ENCODE peak calls at places on chromosomes 16 and 17, in four cellular contexts. V is Karpas-422; W is CD4-positive, CD25-positive, alpha-beta regulatory T cell; C is tibial nerve. F is an unnamed sample.

GRCh38 chr17:14780116-14780515 is 479.2 kb downstream of the HS3ST3B1 start:
- DNase-seq in V (no peak), W (no peak), C (no peak), F (no peak)

GRCh38 chr16:526181-527014 is 1.1 kb upstream of the CAPN15 start:
- DNase-seq in V (peak), W (no peak), C (no peak), F (no peak)

GRCh38 chr16:86046901-86047300 is 147.9 kb downstream of the IRF8 start:
- DNase-seq in V (no peak), W (no peak), C (no peak), F (peak)

GRCh38 chr17:3433741-3434140 is at the start of gene OR1E2:
- DNase-seq in V (no peak), W (no peak), C (no peak), F (no peak)

GRCh38 chr17:41415833-41416335 is 8.5 kb downstream of the KRT37 start:
- DNase-seq in V (no peak), W (no peak), C (no peak), F (no peak)

GRCh38 chr17:18158022-18158600 is 25.5 kb upstream of the ALKBH5 start:
- DNase-seq in V (peak), W (peak), C (peak), F (peak)

GRCh38 chr17:78780852-78781338 is 1.2 kb downstream of the CYTH1 start:
- DNase-seq in V (peak), W (peak), C (no peak), F (no peak)

GRCh38 chr17:46121165-46121764 is 72.0 kb downstream of the KANSL1 start:
- DNase-seq in V (peak), W (no peak), C (no peak), F (no peak)

GRCh38 chr16:72427786-72428480 is 256.0 kb upstream of the PMFBP1 start:
- DNase-seq in V (no peak), W (no peak), C (no peak), F (no peak)

GRCh38 chr17:82330322-82331239 is 3.0 kb downstream of the SECTM1 start:
- DNase-seq in V (peak), W (no peak), C (no peak), F (no peak)

GRCh38 chr17:21524211-21524591 is 148.0 kb downstream of the KCNJ12 start:
- DNase-seq in V (no peak), W (no peak), C (no peak), F (no peak)

GRCh38 chr16:30901201-30902069 is 5.0 kb downstream of the CTF1 start:
- DNase-seq in V (no peak), W (peak), C (no peak), F (no peak)

GRCh38 chr16:67949645-67950044 is 5.7 kb upstream of the LCAT start:
- DNase-seq in V (no peak), W (no peak), C (no peak), F (no peak)

GRCh38 chr17:72952220-72952619 is 140.3 kb downstream of the SLC39A11 start:
- DNase-seq in V (no peak), W (no peak), C (no peak), F (no peak)

GRCh38 chr16:35492225-35492624 is 2032.8 kb downstream of the TP53TG3F start:
- DNase-seq in V (no peak), W (no peak), C (no peak), F (no peak)

GRCh38 chr17:64326420-64327054 is 63.5 kb upstream of the TEX2 start:
- DNase-seq in V (no peak), W (no peak), C (peak), F (peak)

GRCh38 chr16:374616-374926 is 4.2 kb upstream of the MRPL28 start:
- DNase-seq in V (no peak), W (no peak), C (no peak), F (no peak)

GRCh38 chr17:7235693-7236665 is 1.7 kb upstream of the DVL2 start:
- DNase-seq in V (no peak), W (no peak), C (no peak), F (no peak)

DNA sequence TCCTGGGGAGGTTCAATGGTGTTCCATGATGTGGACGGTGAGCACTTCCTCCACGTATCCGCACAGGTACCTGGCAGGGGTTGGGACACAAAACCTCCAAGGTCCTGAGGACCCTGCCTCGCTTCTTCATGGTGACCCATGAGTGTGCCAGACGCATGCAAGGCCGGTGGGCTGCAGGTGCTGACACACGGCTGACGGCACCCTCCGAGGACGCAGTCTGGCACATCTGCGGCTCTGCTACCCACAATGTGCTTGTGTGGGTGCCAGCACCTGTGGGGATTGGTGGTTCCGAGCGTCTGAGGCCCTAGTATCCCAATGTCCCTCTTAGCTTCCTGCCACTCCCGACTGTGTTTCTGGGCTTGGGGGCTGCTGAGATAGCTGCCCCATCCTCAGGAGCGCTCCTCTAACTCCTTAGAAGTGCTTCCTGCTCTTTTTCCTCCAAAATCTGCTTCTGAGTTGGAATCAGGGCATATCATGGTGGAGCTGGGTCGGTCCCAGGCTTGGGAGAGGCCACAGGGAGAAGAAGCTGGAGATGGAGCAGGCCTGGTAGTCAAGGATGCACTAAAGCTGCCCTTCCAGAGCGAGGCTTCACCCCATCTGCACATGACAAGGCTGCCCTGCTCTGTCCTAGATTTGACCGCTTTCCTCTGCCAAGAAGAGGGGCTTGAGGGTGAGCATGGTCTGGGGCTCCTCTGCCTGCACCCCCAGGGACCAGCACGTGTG is 1.6 kb downstream of the CYGB start:
- DNase-seq in V (no peak), W (no peak), C (no peak), F (peak)
- H3K4me3 ChIP-seq in V (no peak), W (no peak), C (peak), F (no peak)

DNA sequence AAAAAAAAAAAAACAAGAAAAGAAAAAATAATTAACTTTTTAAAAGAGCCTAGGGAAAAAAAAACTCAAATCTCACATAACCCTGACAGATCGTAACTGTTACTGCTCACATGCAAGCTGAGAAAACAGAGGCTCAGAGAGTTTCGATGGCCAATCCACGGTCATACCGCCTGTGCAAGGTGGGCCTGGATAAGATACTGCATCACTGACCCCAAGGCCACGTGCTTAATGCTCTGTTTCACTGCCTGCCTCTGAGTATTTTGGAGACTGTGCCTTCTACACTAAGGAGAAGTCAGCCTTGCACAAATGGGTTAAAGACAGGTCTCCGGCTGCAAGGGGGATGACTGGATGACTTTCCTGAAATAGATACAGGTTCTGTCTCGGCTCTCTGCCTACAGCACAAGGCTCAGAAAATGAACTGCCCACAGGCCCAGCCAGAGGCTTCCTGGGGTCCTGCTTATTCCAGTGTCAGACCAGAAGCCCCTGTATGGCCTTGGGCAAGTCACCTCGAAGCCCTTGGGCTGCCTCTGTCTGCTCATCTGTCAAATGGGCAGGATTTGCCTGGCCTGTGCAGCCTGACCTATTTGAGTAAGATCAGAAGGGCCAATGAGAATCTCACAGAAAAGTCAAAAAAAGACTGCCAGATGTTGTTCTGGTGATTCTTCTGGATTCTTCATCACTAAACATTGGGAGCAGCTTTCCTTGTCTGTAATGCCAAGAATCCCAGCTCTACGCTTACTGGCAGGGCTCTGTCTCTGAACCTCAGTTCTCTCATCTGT is 25.8 kb downstream of the CNGB1 start:
- DNase-seq in V (no peak), W (no peak), C (no peak), F (no peak)
- H3K27ac ChIP-seq in V (no peak), W (no peak), C (no peak), F (no peak)

GRCh38 chr17:50205931-50206505 is 4.6 kb upstream of the COL1A1 start:
- DNase-seq in V (no peak), W (no peak), C (peak), F (no peak)
- H3K4me3 ChIP-seq in V (no peak), W (no peak), C (no peak), F (no peak)

GRCh38 chr16:53619247-53619646 is 84.4 kb downstream of the RPGRIP1L start:
- DNase-seq in V (peak), W (no peak), C (no peak), F (no peak)

GRCh38 chr16:53626161-53626560 is 77.5 kb downstream of the RPGRIP1L start:
- DNase-seq in V (no peak), W (no peak), C (no peak), F (no peak)

GRCh38 chr16:53625221-53625620 is 78.4 kb downstream of the RPGRIP1L start:
- DNase-seq in V (no peak), W (no peak), C (no peak), F (no peak)

GRCh38 chr16:53622315-53622714 is 81.3 kb downstream of the RPGRIP1L start:
- DNase-seq in V (no peak), W (no peak), C (no peak), F (no peak)

GRCh38 chr16:53620476-53620875 is 83.2 kb downstream of the RPGRIP1L start:
- DNase-seq in V (peak), W (no peak), C (no peak), F (no peak)
- H3K27ac ChIP-seq in V (peak), W (no peak), C (no peak), F (no peak)

GRCh38 chr16:48623304-48624016 is 13.5 kb upstream of the N4BP1 start:
- DNase-seq in V (peak), W (peak), C (peak), F (peak)
- H3K4me3 ChIP-seq in V (peak), W (peak), C (peak), F (peak)

DNA sequence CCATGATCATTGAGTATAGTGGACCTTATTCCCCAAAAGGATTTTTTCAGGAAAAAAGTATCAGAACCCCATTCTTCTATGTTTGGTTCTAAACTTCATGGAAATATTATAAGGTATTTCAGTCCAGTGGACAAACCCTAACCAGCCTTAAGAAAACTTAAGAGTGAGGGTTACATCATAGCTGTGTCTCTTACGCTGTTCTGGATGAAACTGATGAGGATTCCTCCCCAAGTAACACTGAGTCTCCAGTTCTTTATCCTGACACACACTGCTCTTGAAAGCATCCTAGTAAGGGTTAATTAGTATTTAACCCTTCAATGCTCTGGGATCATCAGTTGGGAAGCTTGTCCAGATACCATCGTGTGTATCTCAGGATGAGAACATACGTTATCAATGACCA is 5.0 kb downstream of the LYRM1 start:
- DNase-seq in V (no peak), W (no peak), C (no peak), F (no peak)
- H3K27ac ChIP-seq in V (no peak), W (no peak), C (peak), F (peak)

GRCh38 chr16:1533443-1533951 is at the start of gene TMEM204:
- DNase-seq in V (no peak), W (peak), C (peak), F (no peak)
- H3K4me3 ChIP-seq in V (no peak), W (peak), C (peak), F (peak)

GRCh38 chr17:44915321-44915726 is at the start of gene GFAP:
- DNase-seq in V (no peak), W (no peak), C (no peak), F (no peak)

GRCh38 chr17:44912763-44913544 is 2.3 kb downstream of the GFAP start:
- DNase-seq in V (no peak), W (no peak), C (no peak), F (no peak)

GRCh38 chr17:44914148-44914547 is 1.2 kb downstream of the GFAP start:
- DNase-seq in V (peak), W (no peak), C (no peak), F (no peak)

GRCh38 chr17:44914698-44915271 is 515 bp downstream of the GFAP start:
- DNase-seq in V (no peak), W (no peak), C (no peak), F (peak)

DNA sequence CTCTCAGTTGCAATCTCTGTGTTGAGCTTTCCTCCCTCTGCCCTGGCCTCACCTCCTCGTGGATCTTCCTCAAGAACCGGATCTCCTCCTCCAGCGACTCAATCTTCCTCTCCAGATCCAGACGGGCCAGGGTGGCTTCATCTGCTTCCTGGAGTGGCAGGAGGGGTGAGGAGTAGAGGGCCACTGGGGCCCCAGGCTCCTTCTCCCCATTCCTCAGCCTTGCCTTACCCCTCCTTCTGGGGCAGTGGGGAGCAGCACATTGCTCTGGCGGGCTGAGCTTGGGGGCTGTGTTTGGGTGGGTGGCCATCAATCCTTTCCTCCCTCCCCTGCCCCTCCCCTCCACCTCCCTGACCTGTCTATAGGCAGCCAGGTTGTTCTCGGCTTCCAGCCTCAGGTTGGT is 1.6 kb downstream of the GFAP start:
- DNase-seq in V (no peak), W (no peak), C (no peak), F (no peak)
- H3K27ac ChIP-seq in V (no peak), W (no peak), C (peak), F (no peak)

DNA sequence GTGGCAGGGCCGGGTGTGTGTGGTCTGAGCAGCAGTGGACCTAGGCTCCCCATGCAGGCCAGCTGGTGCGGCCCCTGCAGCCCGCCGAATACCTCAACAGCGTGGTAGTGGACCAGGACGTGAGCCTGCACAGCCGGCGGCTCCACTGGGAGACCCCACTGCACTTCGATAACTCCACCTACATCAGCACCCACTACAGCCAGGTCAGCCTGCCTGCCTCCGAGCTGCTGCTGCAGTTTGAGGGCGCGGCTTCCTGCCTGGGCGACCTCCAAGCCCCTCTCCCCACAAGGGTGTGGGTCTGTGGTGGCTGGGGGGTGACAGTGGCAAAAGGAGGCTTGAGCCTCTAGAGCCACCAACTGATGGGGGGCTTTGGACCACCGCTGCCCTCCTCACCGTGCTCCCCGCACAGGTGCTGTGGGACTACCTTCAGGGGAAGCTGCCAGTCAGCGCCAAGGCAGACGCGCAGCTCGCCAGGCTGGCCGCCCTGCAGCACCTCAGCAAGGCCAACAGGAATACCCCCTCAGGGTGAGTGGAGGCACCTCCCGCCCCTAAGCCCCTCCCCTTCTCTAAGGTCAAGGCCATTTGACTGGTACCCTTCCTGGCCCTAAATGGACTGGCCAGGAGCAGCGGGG is 8.4 kb upstream of the SMIM5 start:
- DNase-seq in V (no peak), W (no peak), C (no peak), F (no peak)
- H3K4me3 ChIP-seq in V (no peak), W (no peak), C (no peak), F (no peak)